ENCODE peak calls at places on chromosomes 4 and X, in six cellular contexts. X is NCI-H1092; L is activated CD4-positive, alpha-beta T cell treated with anti-CD3 and anti-CD28 coated beads, Interleukin-2, amount 50 U/mL, for 4 hours; M is hepatocyte; J is psoas muscle; Z is sciatic nerve. S is an unnamed sample.

GRCh38 chr4:186557061-186557460 is 1.7 kb upstream of the MTNR1A start:
- DNase-seq in X (peak), L (no peak), M (no peak), J (no peak), Z (no peak), S (no peak)

GRCh38 chr4:122894802-122895201 is 27.6 kb downstream of the NUDT6 start:
- DNase-seq in X (no peak), L (no peak), M (no peak), J (no peak), Z (no peak), S (no peak)

GRCh38 chrX:31349515-31349914 is 277.7 kb upstream of the FTHL17 start:
- DNase-seq in X (no peak), L (no peak), M (no peak), J (no peak), Z (no peak), S (no peak)

GRCh38 chrX:54496517-54496852 is 451 bp upstream of the FGD1 start:
- DNase-seq in X (no peak), L (no peak), M (no peak), J (no peak), Z (no peak), S (no peak)

GRCh38 chr4:113141901-113142346 is 92.5 kb downstream of the ANK2 start:
- DNase-seq in X (peak), L (no peak), M (peak), J (no peak), Z (no peak), S (peak)

GRCh38 chr4:31613946-31614623 is 893.9 kb downstream of the PCDH7 start:
- DNase-seq in X (no peak), L (no peak), M (no peak), J (peak), Z (no peak), S (no peak)

GRCh38 chr4:184939978-184940377 is 78.3 kb upstream of the HELT start:
- DNase-seq in X (no peak), L (no peak), M (no peak), J (no peak), Z (no peak), S (no peak)

GRCh38 chr4:6182390-6183280 is 17.7 kb downstream of the JAKMIP1 start:
- DNase-seq in X (no peak), L (no peak), M (no peak), J (no peak), Z (no peak), S (no peak)

GRCh38 chr4:137124278-137124932 is 407.9 kb downstream of the PCDH18 start:
- DNase-seq in X (peak), L (no peak), M (peak), J (no peak), Z (no peak), S (peak)

GRCh38 chr4:111282035-111282434 is 659.2 kb upstream of the PITX2 start:
- DNase-seq in X (no peak), L (no peak), M (no peak), J (no peak), Z (no peak), S (no peak)

GRCh38 chr4:61588621-61589020 is 388.5 kb downstream of the ADGRL3 start:
- DNase-seq in X (no peak), L (no peak), M (no peak), J (no peak), Z (no peak), S (no peak)

GRCh38 chrX:7706032-7706431 is 136.9 kb upstream of the VCX start:
- DNase-seq in X (peak), L (no peak), M (no peak), J (no peak), Z (no peak), S (no peak)

GRCh38 chr4:137116144-137116543 is 416.1 kb downstream of the PCDH18 start:
- DNase-seq in X (no peak), L (no peak), M (no peak), J (no peak), Z (no peak), S (no peak)

GRCh38 chrX:27998666-27999065 is 17.4 kb upstream of the DCAF8L1 start:
- DNase-seq in X (no peak), L (no peak), M (no peak), J (no peak), Z (no peak), S (no peak)

GRCh38 chrX:121008920-121009319 is 23.4 kb upstream of the CT47A1 start:
- DNase-seq in X (no peak), L (no peak), M (no peak), J (no peak), Z (no peak), S (no peak)

GRCh38 chrX:32877592-32877991 is 333.8 kb downstream of the DMD start:
- DNase-seq in X (no peak), L (no peak), M (no peak), J (no peak), Z (no peak), S (no peak)

GRCh38 chr4:2155246-2155645 is 86.7 kb downstream of the HAUS3 start:
- DNase-seq in X (no peak), L (no peak), M (no peak), J (no peak), Z (no peak), S (no peak)

GRCh38 chr4:110155632-110156031 is 42.8 kb downstream of the ELOVL6 start:
- DNase-seq in X (no peak), L (no peak), M (no peak), J (no peak), Z (no peak), S (no peak)

GRCh38 chr4:95044204-95044848 is 286.6 kb downstream of the BMPR1B start:
- DNase-seq in X (no peak), L (no peak), M (no peak), J (no peak), Z (no peak), S (no peak)

GRCh38 chrX:57227691-57228090 is 58.8 kb upstream of the FAAH2 start:
- DNase-seq in X (no peak), L (no peak), M (peak), J (no peak), Z (no peak), S (no peak)

GRCh38 chr4:4334798-4335520 is 44.9 kb downstream of the ZBTB49 start:
- DNase-seq in X (peak), L (peak), M (peak), J (peak), Z (peak), S (peak)

GRCh38 chrX:153648358-153649177 is 1.6 kb downstream of the DUSP9 start:
- DNase-seq in X (no peak), L (no peak), M (no peak), J (no peak), Z (peak), S (no peak)

GRCh38 chr4:57405359-57405758 is 295.2 kb upstream of the IGFBP7 start:
- DNase-seq in X (no peak), L (no peak), M (no peak), J (no peak), Z (no peak), S (no peak)

GRCh38 chrX:135411893-135412292 is 9.9 kb upstream of the SMIM10L2A start:
- DNase-seq in X (no peak), L (no peak), M (no peak), J (no peak), Z (no peak), S (peak)

GRCh38 chr4:24547979-24548378 is 36.4 kb downstream of the DHX15 start:
- DNase-seq in X (no peak), L (no peak), M (no peak), J (no peak), Z (no peak), S (no peak)